ENCODE peak calls at places on chromosomes 7 and 10, in six cellular contexts. S is spleen, C is breast epithelium, A is body of pancreas, U is heart left ventricle, O is HCT116. W is an unnamed sample. For H3K4me1, the result is how much of the 10 kb centered on the place peaks cover.

GRCh38 chr10:125479059-125479458 is 203.9 kb downstream of the TEX36 start:
- DNase-seq in S (no peak), A (no peak), U (no peak), C (no peak), O (peak), W (no peak)

GRCh38 chr7:130723784-130724183 is 10.2 kb downstream of the KLF14 start:
- DNase-seq in S (no peak), U (no peak), O (no peak), C (no peak), A (no peak), W (no peak)

GRCh38 chr7:45709168-45710034 is 135.2 kb downstream of the ADCY1 start:
- DNase-seq in S (peak), A (peak), C (peak), O (no peak), U (peak), W (peak)

GRCh38 chr10:96406091-96406490 is 47.3 kb upstream of the OPALIN start:
- DNase-seq in O (no peak), U (no peak), C (no peak), S (no peak), A (no peak), W (no peak)

GRCh38 chr10:13382759-13383753 is 35.0 kb upstream of the SEPHS1 start:
- DNase-seq in O (no peak), S (no peak), C (peak), U (no peak), A (peak), W (peak)

GRCh38 chr10:34933676-34934075 is 118.6 kb upstream of the PARD3 start:
- DNase-seq in O (no peak), S (no peak), A (peak), C (peak), U (peak), W (no peak)

GRCh38 chr7:133770863-133771492 is 356.2 kb upstream of the LRGUK start:
- DNase-seq in C (no peak), A (no peak), S (no peak), O (no peak), U (no peak), W (no peak)

GRCh38 chr7:12609556-12609955 is 39.0 kb downstream of the SCIN start:
- DNase-seq in O (no peak), A (no peak), C (no peak), U (no peak), S (no peak), W (no peak)

GRCh38 chr7:141584935-141585334 is 33.7 kb downstream of the AGK start:
- DNase-seq in A (no peak), U (no peak), C (no peak), S (no peak), O (no peak), W (no peak)

GRCh38 chr7:101814996-101815825 is 2.2 kb upstream of the CUX1 start:
- DNase-seq in U (peak), O (no peak), A (peak), S (peak), C (peak), W (peak)

GRCh38 chr7:159013825-159014289 is 130.8 kb downstream of the VIPR2 start:
- DNase-seq in S (no peak), U (no peak), A (no peak), O (no peak), C (peak), W (peak)

GRCh38 chr10:48551796-48552591 is 52.9 kb downstream of the ARHGAP22 start:
- DNase-seq in A (no peak), S (no peak), O (peak), C (no peak), U (peak), W (peak)

GRCh38 chr7:94632338-94633024 is 23.5 kb downstream of the SGCE start:
- DNase-seq in A (no peak), S (no peak), C (no peak), O (no peak), U (no peak), W (no peak)

GRCh38 chr7:6271091-6271658 is 1.2 kb downstream of the CYTH3 start:
- DNase-seq in A (peak), S (peak), C (peak), U (peak), O (no peak), W (peak)

GRCh38 chr7:48090095-48090805 is 1.2 kb downstream of the UPP1 start:
- DNase-seq in A (peak), U (peak), S (peak), O (no peak), C (no peak), W (no peak)

GRCh38 chr7:26673858-26674257 is 190.5 kb downstream of the SKAP2 start:
- DNase-seq in A (no peak), S (no peak), O (no peak), C (no peak), U (no peak), W (no peak)

GRCh38 chr7:35499226-35499625 is 195.7 kb downstream of the HERPUD2 start:
- DNase-seq in C (no peak), A (no peak), S (no peak), O (no peak), U (no peak), W (no peak)

GRCh38 chr10:35259769-35260397 is 76.4 kb upstream of the CCNY start:
- DNase-seq in O (no peak), U (no peak), A (no peak), C (no peak), S (no peak), W (no peak)

GRCh38 chr10:101019440-101019703 is 11.6 kb downstream of the PDZD7 start:
- DNase-seq in S (no peak), A (no peak), O (no peak), U (no peak), C (no peak), W (no peak)

GRCh38 chr7:147014596-147014995 is 898.0 kb downstream of the CNTNAP2 start:
- DNase-seq in O (no peak), A (no peak), S (no peak), U (no peak), C (no peak), W (no peak)

GRCh38 chr7:97013025-97013424 is 7.7 kb downstream of the DLX6 start:
- DNase-seq in C (no peak), S (no peak), A (no peak), O (no peak), U (no peak), W (no peak)

GRCh38 chr7:158804335-158804734 is 25.0 kb downstream of the ESYT2 start:
- DNase-seq in O (no peak), S (no peak), A (no peak), U (no peak), C (no peak), W (no peak)

GRCh38 chr7:25037325-25037724 is 57.3 kb upstream of the OSBPL3 start:
- DNase-seq in U (no peak), C (no peak), A (no peak), O (no peak), S (no peak), W (no peak)

GRCh38 chr10:13740416-13740815 is 153.7 kb downstream of the PRPF18 start:
- DNase-seq in C (no peak), A (no peak), U (no peak), O (no peak), S (no peak), W (no peak)

GRCh38 chr7:24932815-24933214 is 47.2 kb downstream of the OSBPL3 start:
- DNase-seq in C (no peak), S (no peak), U (peak), A (no peak), O (no peak), W (no peak)

GRCh38 chr10:20598590-20598989 is 298.5 kb downstream of the NEBL start:
- DNase-seq in C (no peak), S (no peak), U (peak), O (no peak), A (peak), W (no peak)

GRCh38 chr7:117872565-117873055 is 631 bp downstream of the CTTNBP2 start:
- DNase-seq in U (peak), A (peak), S (no peak), O (peak), C (no peak), W (no peak)

GRCh38 chr10:87585565-87586514 is 73.8 kb upstream of the PAPSS2 start:
- DNase-seq in O (peak), A (peak), U (no peak), S (no peak), C (no peak), W (no peak)

GRCh38 chr7:46682841-46683624 is 762.0 kb upstream of the IGFBP3 start:
- DNase-seq in S (no peak), A (no peak), C (no peak), U (no peak), O (no peak), W (no peak)

GRCh38 chr7:118104812-118105441 is 79.0 kb upstream of the LSM8 start:
- DNase-seq in U (no peak), C (no peak), O (peak), A (no peak), S (no peak), W (no peak)

GRCh38 chr10:127135844-127136577 is 60.4 kb downstream of the INSYN2A start:
- DNase-seq in A (no peak), C (no peak), O (no peak), S (no peak), U (no peak), W (no peak)

GRCh38 chr10:47113907-47114500 is 186.0 kb upstream of the GDF10 start:
- DNase-seq in C (no peak), U (no peak), S (no peak), A (no peak), O (no peak), W (no peak)

GRCh38 chr7:140674899-140675701 is 2.4 kb downstream of the ADCK2 start:
- DNase-seq in U (no peak), A (peak), C (no peak), S (peak), O (peak), W (no peak)

GRCh38 chr10:121709674-121710073 is 111.4 kb upstream of the FGFR2 start:
- DNase-seq in O (no peak), A (no peak), S (no peak), C (no peak), U (no peak), W (no peak)

GRCh38 chr7:47512481-47513176 is 69.3 kb downstream of the TNS3 start:
- DNase-seq in A (no peak), O (no peak), U (no peak), S (no peak), C (no peak), W (peak)

GRCh38 chr7:27096756-27097514 is 1.1 kb upstream of the HOXA1 start:
- DNase-seq in S (peak), U (no peak), C (no peak), A (no peak), O (no peak), W (no peak)

GRCh38 chr7:122273117-122273516 is 31.4 kb downstream of the FEZF1 start:
- DNase-seq in S (no peak), C (no peak), O (no peak), A (no peak), U (no peak), W (no peak)

DNA sequence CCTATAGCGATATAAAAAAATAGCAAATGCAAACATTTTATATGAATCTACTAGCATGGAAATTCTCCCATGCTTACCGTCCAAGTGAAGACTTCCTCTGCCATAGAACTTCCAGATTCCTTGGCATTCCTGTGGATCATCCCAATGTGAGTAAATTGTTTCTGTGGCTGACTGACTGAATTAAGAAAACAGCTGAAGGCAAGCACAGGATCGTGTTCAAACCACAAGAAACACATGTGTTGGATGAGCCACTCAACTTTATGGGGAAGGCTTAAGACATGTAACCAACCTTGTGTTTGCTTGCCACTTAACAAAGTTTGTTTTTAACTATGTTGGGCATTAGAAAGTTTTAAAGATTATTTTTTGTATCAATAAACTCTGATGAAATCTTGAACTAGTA is 2.6 kb upstream of the MYPN start:
- DNase-seq in A (no peak), C (no peak), S (no peak), O (no peak), U (no peak), W (no peak)
- TF ChIP-seq POLR2A in A (no peak), C (no peak), S (no peak), O (no peak), U (no peak), W (no peak)

GRCh38 chr10:100004805-100005510 is 4.8 kb downstream of the DNMBP start:
- DNase-seq in C (no peak), A (no peak), O (no peak), U (no peak), S (no peak), W (no peak)
- H3K4me1 ChIP-seq in C (under half), A (under half), O (half or more), U (under half), S (under half), W (under half)

DNA sequence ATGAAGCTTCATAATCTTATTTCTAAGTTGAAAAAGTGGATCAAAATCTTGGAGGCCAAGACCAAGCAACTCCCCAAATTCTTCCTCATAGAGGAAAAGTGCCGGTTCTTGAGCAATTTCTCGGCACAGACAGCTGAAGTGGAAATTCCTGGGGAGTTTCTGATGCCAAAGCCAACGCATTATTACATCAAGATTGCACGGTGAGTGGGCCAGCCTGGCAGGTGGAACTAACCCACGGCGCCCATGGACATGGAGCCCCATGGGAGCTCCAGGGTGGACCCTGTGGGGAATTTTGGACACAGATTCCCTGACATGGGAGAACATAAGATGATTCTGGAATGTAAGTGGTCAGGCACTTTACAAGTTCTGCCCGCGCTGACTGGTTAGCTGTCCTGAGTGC is 125.9 kb downstream of the TRRAP start:
- DNase-seq in U (no peak), C (peak), S (no peak), A (no peak), O (no peak), W (no peak)
- H3K27ac ChIP-seq in U (no peak), C (no peak), S (no peak), A (no peak), O (no peak), W (no peak)

GRCh38 chr7:128390871-128391565 is 18.8 kb downstream of the IMPDH1 start:
- DNase-seq in C (no peak), O (no peak), S (no peak), A (no peak), U (no peak), W (no peak)
- TF ChIP-seq POLR2A in C (no peak), O (no peak), S (no peak), A (no peak), U (no peak), W (no peak)

DNA sequence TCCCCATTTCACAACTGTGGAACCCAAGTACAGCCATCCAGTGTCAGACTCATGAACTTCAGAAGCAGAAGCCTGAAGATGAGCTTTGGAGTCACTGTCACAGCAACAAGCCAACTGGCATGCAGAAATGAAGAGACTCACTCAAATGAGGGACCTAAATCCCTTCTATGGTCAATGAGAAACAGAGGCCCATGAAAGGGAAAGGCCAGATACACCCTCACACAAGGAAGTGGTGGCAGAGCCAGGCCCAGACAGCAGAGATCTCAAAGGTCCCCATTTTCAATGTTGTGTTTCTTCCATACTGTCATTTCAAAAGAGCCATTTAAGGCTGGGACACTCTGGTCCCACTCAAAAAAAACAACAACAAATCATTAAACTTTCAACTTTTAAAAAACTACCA is 205.2 kb downstream of the KCNMA1 start:
- DNase-seq in A (no peak), O (no peak), U (no peak), S (no peak), C (no peak), W (no peak)
- H3K4me1 ChIP-seq in A (under half), O (under half), U (under half), S (under half), C (under half), W (under half)

GRCh38 chr10:11005626-11006427 is 11.8 kb upstream of the CELF2 start:
- DNase-seq in O (no peak), A (no peak), C (no peak), S (no peak), U (no peak), W (no peak)
- H3K27ac ChIP-seq in O (no peak), A (no peak), C (no peak), S (no peak), U (no peak), W (no peak)

GRCh38 chr7:14309432-14309831 is 320.0 kb upstream of the ETV1 start:
- DNase-seq in O (no peak), A (no peak), S (no peak), C (no peak), U (no peak), W (no peak)
- TF ChIP-seq POLR2A in O (no peak), A (no peak), S (no peak), C (no peak), U (no peak), W (no peak)

DNA sequence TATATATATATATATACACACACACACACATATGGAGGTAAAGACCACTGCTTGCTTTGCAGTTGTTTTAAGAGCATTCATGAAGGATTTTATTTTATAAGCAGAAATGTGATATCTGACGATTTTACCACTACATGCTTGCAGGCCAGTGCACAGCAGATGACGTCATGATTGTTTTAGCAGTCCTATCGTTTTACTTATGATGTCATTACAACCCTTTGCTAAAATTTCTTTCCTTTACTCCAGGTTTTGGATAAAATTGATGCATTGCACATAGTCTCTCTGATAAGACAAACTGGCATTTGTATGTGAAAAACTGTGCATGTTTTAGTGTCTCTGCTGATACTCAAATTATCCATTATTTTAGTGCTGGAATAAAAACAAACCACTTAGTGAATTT is 9.2 kb downstream of the EGFR start:
- DNase-seq in A (no peak), C (no peak), O (no peak), U (no peak), S (no peak), W (no peak)
- H3K4me1 ChIP-seq in A (half or more), C (under half), O (under half), U (under half), S (under half), W (under half)

GRCh38 chr10:78435484-78436222 is 402.0 kb downstream of the RPS24 start:
- DNase-seq in U (no peak), C (no peak), S (no peak), A (no peak), O (no peak), W (no peak)

GRCh38 chr10:78438094-78438906 is 404.6 kb downstream of the RPS24 start:
- DNase-seq in A (peak), O (no peak), C (no peak), U (no peak), S (no peak), W (no peak)

GRCh38 chr10:78436223-78436575 is 402.5 kb downstream of the RPS24 start:
- DNase-seq in U (no peak), O (no peak), A (no peak), S (no peak), C (no peak), W (no peak)

GRCh38 chr10:78437407-78437768 is 403.7 kb downstream of the RPS24 start:
- DNase-seq in A (no peak), C (no peak), U (no peak), O (no peak), S (no peak), W (no peak)

DNA sequence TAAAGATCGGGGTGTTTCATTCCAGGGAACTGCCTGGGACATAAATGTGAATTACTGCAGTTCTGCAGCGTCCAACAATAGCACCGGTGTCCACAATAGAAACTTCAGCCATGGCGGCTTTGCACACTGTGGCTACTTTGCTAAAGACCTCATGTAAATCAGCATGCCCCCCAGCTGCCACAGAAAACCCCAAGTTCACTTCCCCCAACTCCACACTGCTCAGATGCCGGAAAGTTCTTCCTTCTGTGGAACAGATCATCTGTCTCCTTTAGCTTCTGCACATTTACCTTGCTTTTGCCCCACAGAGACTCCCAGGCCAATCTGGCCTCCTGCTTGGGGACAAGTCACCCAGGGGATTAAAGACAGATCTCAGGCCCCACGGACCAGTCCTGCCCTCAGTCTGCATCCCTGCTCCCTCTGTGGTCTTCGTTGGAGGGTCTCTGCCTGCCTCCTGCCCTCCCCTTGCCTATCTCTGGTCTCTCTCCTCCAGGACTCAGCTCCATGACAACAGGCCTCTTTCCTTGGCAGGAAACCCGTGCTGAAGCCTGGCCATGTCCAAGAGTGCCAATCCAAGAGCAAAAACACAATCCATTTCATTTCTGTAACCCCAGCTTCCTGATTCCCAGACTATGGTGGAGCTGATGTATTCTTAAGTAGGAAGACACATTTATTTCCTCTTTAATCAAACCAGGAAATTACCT is 403.2 kb downstream of the RPS24 start:
- DNase-seq in O (no peak), A (peak), C (no peak), S (no peak), U (no peak), W (no peak)
- H3K27ac ChIP-seq in O (no peak), A (no peak), C (no peak), S (no peak), U (no peak), W (no peak)

GRCh38 chr7:2040201-2040892 is 192.4 kb downstream of the MAD1L1 start:
- DNase-seq in S (peak), A (peak), U (peak), O (no peak), C (no peak), W (no peak)

GRCh38 chr7:2042650-2043049 is 190.1 kb downstream of the MAD1L1 start:
- DNase-seq in C (no peak), A (peak), O (no peak), S (peak), U (no peak), W (no peak)

GRCh38 chr7:2043316-2044039 is 189.3 kb downstream of the MAD1L1 start:
- DNase-seq in O (no peak), A (peak), S (peak), C (no peak), U (no peak), W (no peak)

GRCh38 chr7:2040893-2041270 is 191.9 kb downstream of the MAD1L1 start:
- DNase-seq in A (peak), O (no peak), C (no peak), U (peak), S (peak), W (peak)

GRCh38 chr7:2041496-2042367 is 191.0 kb downstream of the MAD1L1 start:
- DNase-seq in U (no peak), A (peak), O (no peak), C (no peak), S (peak), W (peak)
- TF ChIP-seq POLR2A in U (no peak), A (no peak), O (no peak), C (no peak), S (no peak), W (no peak)

W was measured in Peyer's patch.